ENCODE peak calls at places on chromosomes 3 and 15, in seven cellular contexts. One of them, this sample, is unnamed.

GRCh38 chr3:111735271-111735758 is 123.8 kb upstream of the PHLDB2 start:
- DNase-seq in stimulated activated CD4-positive, alpha-beta T cell treated with anti-CD3 and anti-CD28 coated beads, Interleukin-15, amount 100 ng/mL, for 24 hours: peak
- DNase-seq in HEK293T: no peak
- DNase-seq in fibroblast of lung: peak
- DNase-seq in HS-27A: peak
- DNase-seq in Panc1: no peak
- DNase-seq in sciatic nerve: no peak
- DNase-seq in this sample: no peak

GRCh38 chr15:59315914-59316428 is 56.7 kb downstream of the MYO1E start:
- DNase-seq in stimulated activated CD4-positive, alpha-beta T cell treated with anti-CD3 and anti-CD28 coated beads, Interleukin-15, amount 100 ng/mL, for 24 hours: no peak
- DNase-seq in HEK293T: no peak
- DNase-seq in fibroblast of lung: peak
- DNase-seq in HS-27A: peak
- DNase-seq in Panc1: no peak
- DNase-seq in sciatic nerve: no peak
- DNase-seq in this sample: no peak

GRCh38 chr3:8777201-8777977 is 8.0 kb upstream of the OXTR start:
- DNase-seq in stimulated activated CD4-positive, alpha-beta T cell treated with anti-CD3 and anti-CD28 coated beads, Interleukin-15, amount 100 ng/mL, for 24 hours: no peak
- DNase-seq in HEK293T: no peak
- DNase-seq in fibroblast of lung: peak
- DNase-seq in HS-27A: no peak
- DNase-seq in Panc1: no peak
- DNase-seq in sciatic nerve: no peak
- DNase-seq in this sample: no peak

GRCh38 chr3:52080830-52081719 is 24.7 kb upstream of the DUSP7 start:
- DNase-seq in stimulated activated CD4-positive, alpha-beta T cell treated with anti-CD3 and anti-CD28 coated beads, Interleukin-15, amount 100 ng/mL, for 24 hours: no peak
- DNase-seq in HEK293T: no peak
- DNase-seq in fibroblast of lung: no peak
- DNase-seq in HS-27A: no peak
- DNase-seq in Panc1: no peak
- DNase-seq in sciatic nerve: no peak
- DNase-seq in this sample: no peak

GRCh38 chr3:27591811-27592210 is 107.6 kb upstream of the SLC4A7 start:
- DNase-seq in stimulated activated CD4-positive, alpha-beta T cell treated with anti-CD3 and anti-CD28 coated beads, Interleukin-15, amount 100 ng/mL, for 24 hours: peak
- DNase-seq in HEK293T: no peak
- DNase-seq in fibroblast of lung: peak
- DNase-seq in HS-27A: no peak
- DNase-seq in Panc1: no peak
- DNase-seq in sciatic nerve: no peak
- DNase-seq in this sample: no peak

GRCh38 chr3:100455841-100456550 is 36.4 kb upstream of the TMEM45A start:
- DNase-seq in stimulated activated CD4-positive, alpha-beta T cell treated with anti-CD3 and anti-CD28 coated beads, Interleukin-15, amount 100 ng/mL, for 24 hours: no peak
- DNase-seq in HEK293T: no peak
- DNase-seq in fibroblast of lung: no peak
- DNase-seq in HS-27A: no peak
- DNase-seq in Panc1: no peak
- DNase-seq in sciatic nerve: no peak
- DNase-seq in this sample: no peak

GRCh38 chr3:114879059-114880031 is 267.7 kb downstream of the ZBTB20 start:
- DNase-seq in stimulated activated CD4-positive, alpha-beta T cell treated with anti-CD3 and anti-CD28 coated beads, Interleukin-15, amount 100 ng/mL, for 24 hours: no peak
- DNase-seq in HEK293T: no peak
- DNase-seq in fibroblast of lung: peak
- DNase-seq in HS-27A: peak
- DNase-seq in Panc1: no peak
- DNase-seq in sciatic nerve: no peak
- DNase-seq in this sample: no peak

GRCh38 chr3:16338124-16338523 is 73.1 kb downstream of the OXNAD1 start:
- DNase-seq in stimulated activated CD4-positive, alpha-beta T cell treated with anti-CD3 and anti-CD28 coated beads, Interleukin-15, amount 100 ng/mL, for 24 hours: peak
- DNase-seq in HEK293T: no peak
- DNase-seq in fibroblast of lung: no peak
- DNase-seq in HS-27A: no peak
- DNase-seq in Panc1: no peak
- DNase-seq in sciatic nerve: no peak
- DNase-seq in this sample: no peak

GRCh38 chr3:157816296-157816695 is 289.9 kb downstream of the SHOX2 start:
- DNase-seq in stimulated activated CD4-positive, alpha-beta T cell treated with anti-CD3 and anti-CD28 coated beads, Interleukin-15, amount 100 ng/mL, for 24 hours: no peak
- DNase-seq in HEK293T: no peak
- DNase-seq in fibroblast of lung: no peak
- DNase-seq in HS-27A: no peak
- DNase-seq in Panc1: no peak
- DNase-seq in sciatic nerve: no peak
- DNase-seq in this sample: no peak

GRCh38 chr3:140176526-140176925 is 241.5 kb downstream of the CLSTN2 start:
- DNase-seq in stimulated activated CD4-positive, alpha-beta T cell treated with anti-CD3 and anti-CD28 coated beads, Interleukin-15, amount 100 ng/mL, for 24 hours: no peak
- DNase-seq in HEK293T: no peak
- DNase-seq in fibroblast of lung: peak
- DNase-seq in HS-27A: peak
- DNase-seq in Panc1: no peak
- DNase-seq in sciatic nerve: no peak
- DNase-seq in this sample: no peak

GRCh38 chr15:68829068-68829467 is 8.4 kb upstream of the ANP32A start:
- DNase-seq in stimulated activated CD4-positive, alpha-beta T cell treated with anti-CD3 and anti-CD28 coated beads, Interleukin-15, amount 100 ng/mL, for 24 hours: no peak
- DNase-seq in HEK293T: peak
- DNase-seq in fibroblast of lung: no peak
- DNase-seq in HS-27A: no peak
- DNase-seq in Panc1: no peak
- DNase-seq in sciatic nerve: no peak
- DNase-seq in this sample: peak

GRCh38 chr3:97245201-97245910 is 431.0 kb downstream of the EPHA6 start:
- DNase-seq in stimulated activated CD4-positive, alpha-beta T cell treated with anti-CD3 and anti-CD28 coated beads, Interleukin-15, amount 100 ng/mL, for 24 hours: no peak
- DNase-seq in HEK293T: no peak
- DNase-seq in fibroblast of lung: no peak
- DNase-seq in HS-27A: no peak
- DNase-seq in Panc1: no peak
- DNase-seq in sciatic nerve: no peak
- DNase-seq in this sample: no peak

GRCh38 chr3:120304569-120305090 is 19.6 kb upstream of the GPR156 start:
- DNase-seq in stimulated activated CD4-positive, alpha-beta T cell treated with anti-CD3 and anti-CD28 coated beads, Interleukin-15, amount 100 ng/mL, for 24 hours: no peak
- DNase-seq in HEK293T: no peak
- DNase-seq in fibroblast of lung: no peak
- DNase-seq in HS-27A: no peak
- DNase-seq in Panc1: no peak
- DNase-seq in sciatic nerve: no peak
- DNase-seq in this sample: no peak

GRCh38 chr15:78083687-78084358 is 6.3 kb upstream of the TBC1D2B start:
- DNase-seq in stimulated activated CD4-positive, alpha-beta T cell treated with anti-CD3 and anti-CD28 coated beads, Interleukin-15, amount 100 ng/mL, for 24 hours: no peak
- DNase-seq in HEK293T: no peak
- DNase-seq in fibroblast of lung: no peak
- DNase-seq in HS-27A: no peak
- DNase-seq in Panc1: no peak
- DNase-seq in sciatic nerve: no peak
- DNase-seq in this sample: no peak

GRCh38 chr15:52464040-52464439 is 64.6 kb downstream of the MYO5A start:
- DNase-seq in stimulated activated CD4-positive, alpha-beta T cell treated with anti-CD3 and anti-CD28 coated beads, Interleukin-15, amount 100 ng/mL, for 24 hours: no peak
- DNase-seq in HEK293T: no peak
- DNase-seq in fibroblast of lung: no peak
- DNase-seq in HS-27A: no peak
- DNase-seq in Panc1: no peak
- DNase-seq in sciatic nerve: no peak
- DNase-seq in this sample: no peak

GRCh38 chr3:194312743-194313281 is 38.3 kb downstream of the CPN2 start:
- DNase-seq in stimulated activated CD4-positive, alpha-beta T cell treated with anti-CD3 and anti-CD28 coated beads, Interleukin-15, amount 100 ng/mL, for 24 hours: no peak
- DNase-seq in HEK293T: no peak
- DNase-seq in fibroblast of lung: peak
- DNase-seq in HS-27A: no peak
- DNase-seq in Panc1: no peak
- DNase-seq in sciatic nerve: peak
- DNase-seq in this sample: no peak

GRCh38 chr15:65767895-65768294 is 24.2 kb downstream of the DENND4A start:
- DNase-seq in stimulated activated CD4-positive, alpha-beta T cell treated with anti-CD3 and anti-CD28 coated beads, Interleukin-15, amount 100 ng/mL, for 24 hours: peak
- DNase-seq in HEK293T: no peak
- DNase-seq in fibroblast of lung: no peak
- DNase-seq in HS-27A: no peak
- DNase-seq in Panc1: no peak
- DNase-seq in sciatic nerve: no peak
- DNase-seq in this sample: no peak

GRCh38 chr3:45137656-45138181 is 8.5 kb downstream of the CDCP1 start:
- DNase-seq in stimulated activated CD4-positive, alpha-beta T cell treated with anti-CD3 and anti-CD28 coated beads, Interleukin-15, amount 100 ng/mL, for 24 hours: no peak
- DNase-seq in HEK293T: no peak
- DNase-seq in fibroblast of lung: peak
- DNase-seq in HS-27A: no peak
- DNase-seq in Panc1: no peak
- DNase-seq in sciatic nerve: no peak
- DNase-seq in this sample: no peak

GRCh38 chr15:99305761-99306505 is 54.7 kb downstream of the LRRC28 start:
- DNase-seq in stimulated activated CD4-positive, alpha-beta T cell treated with anti-CD3 and anti-CD28 coated beads, Interleukin-15, amount 100 ng/mL, for 24 hours: no peak
- DNase-seq in HEK293T: peak
- DNase-seq in fibroblast of lung: peak
- DNase-seq in HS-27A: peak
- DNase-seq in Panc1: no peak
- DNase-seq in sciatic nerve: peak
- DNase-seq in this sample: no peak

GRCh38 chr3:113269661-113270060 is 58.3 kb downstream of the BOC start:
- DNase-seq in stimulated activated CD4-positive, alpha-beta T cell treated with anti-CD3 and anti-CD28 coated beads, Interleukin-15, amount 100 ng/mL, for 24 hours: no peak
- DNase-seq in HEK293T: no peak
- DNase-seq in fibroblast of lung: no peak
- DNase-seq in HS-27A: no peak
- DNase-seq in Panc1: no peak
- DNase-seq in sciatic nerve: no peak
- DNase-seq in this sample: no peak

GRCh38 chr3:146160233-146160963 is 586 bp downstream of the PLOD2 start:
- DNase-seq in stimulated activated CD4-positive, alpha-beta T cell treated with anti-CD3 and anti-CD28 coated beads, Interleukin-15, amount 100 ng/mL, for 24 hours: peak
- DNase-seq in HEK293T: peak
- DNase-seq in fibroblast of lung: peak
- DNase-seq in HS-27A: no peak
- DNase-seq in Panc1: no peak
- DNase-seq in sciatic nerve: peak
- DNase-seq in this sample: peak

This sample was measured in endothelial cell.